ENCODE peak calls at places on chromosomes 6 and 20, in five cellular contexts. S is DND-41; Y is mucosa of descending colon; F is activated T-cell treated with anti-CD3 and anti-CD28 coated beads, Interleukin-2, amount 50 U/mL, for 72 hours; C is H54. H is an unnamed sample.

GRCh38 chr6:126380072-126380583 is 40.2 kb downstream of the CENPW start:
- DNase-seq in S (no peak), Y (no peak), F (no peak), C (no peak), H (no peak)

GRCh38 chr6:38907264-38907663 is 141.3 kb upstream of the GLP1R start:
- DNase-seq in S (no peak), Y (no peak), F (no peak), C (no peak), H (no peak)

GRCh38 chr6:3231213-3232016 is 4.0 kb upstream of the TUBB2B start:
- DNase-seq in S (no peak), Y (peak), F (no peak), C (peak), H (no peak)

GRCh38 chr6:53361549-53362031 is 12.8 kb upstream of the ELOVL5 start:
- DNase-seq in S (peak), Y (peak), F (peak), C (peak), H (no peak)

GRCh38 chr6:154683756-154684523 is 49.3 kb upstream of the SCAF8 start:
- DNase-seq in S (no peak), Y (no peak), F (no peak), C (peak), H (no peak)

GRCh38 chr6:12472601-12473038 is 182.5 kb downstream of the EDN1 start:
- DNase-seq in S (no peak), Y (no peak), F (no peak), C (no peak), H (no peak)

GRCh38 chr6:100657678-100658330 is 193.1 kb upstream of the SIM1 start:
- DNase-seq in S (no peak), Y (no peak), F (no peak), C (no peak), H (no peak)

GRCh38 chr6:35469711-35470662 is 1.8 kb downstream of the RPL10A start:
- DNase-seq in S (no peak), Y (peak), F (no peak), C (no peak), H (no peak)

GRCh38 chr20:44692932-44693476 is 22.2 kb upstream of the CCN5 start:
- DNase-seq in S (no peak), Y (no peak), F (no peak), C (peak), H (no peak)

GRCh38 chr6:2677080-2677593 is 73.6 kb downstream of the MYLK4 start:
- DNase-seq in S (no peak), Y (no peak), F (no peak), C (no peak), H (no peak)

GRCh38 chr6:8392569-8392968 is 42.8 kb downstream of the SLC35B3 start:
- DNase-seq in S (no peak), Y (peak), F (no peak), C (no peak), H (no peak)